ENCODE peak calls at places on chromosomes 16 and 17, in four cellular contexts. K, Y, M and W are unnamed samples.

GRCh38 chr17:40020146-40020545 is 4.9 kb downstream of the CSF3 start:
- DNase-seq in Y (no peak), K (no peak), M (no peak), W (no peak)

GRCh38 chr16:2711370-2712062 is 8.5 kb downstream of the PRSS27 start:
- DNase-seq in K (no peak), Y (no peak), M (no peak), W (no peak)

GRCh38 chr16:2527071-2527783 is 4.0 kb downstream of the CEMP1 start:
- DNase-seq in Y (no peak), K (no peak), M (no peak), W (no peak)

GRCh38 chr17:16652847-16653366 is 743 bp downstream of the ZNF624 start:
- DNase-seq in Y (no peak), K (no peak), M (no peak), W (peak)

GRCh38 chr17:57463103-57463885 is 207.0 kb downstream of the MSI2 start:
- DNase-seq in M (no peak), Y (peak), K (peak), W (peak)

GRCh38 chr17:16261049-16261448 is 44.0 kb downstream of the PIGL start:
- DNase-seq in K (no peak), M (no peak), Y (no peak), W (no peak)

GRCh38 chr17:66647391-66647983 is 187.4 kb upstream of the CACNG5 start:
- DNase-seq in K (no peak), Y (no peak), M (no peak), W (no peak)

GRCh38 chr16:56109205-56109604 is 82.1 kb upstream of the GNAO1 start:
- DNase-seq in M (no peak), Y (no peak), K (no peak), W (no peak)

GRCh38 chr17:55735784-55736405 is 13.2 kb upstream of the TMEM100 start:
- DNase-seq in M (peak), Y (peak), K (peak), W (peak)

GRCh38 chr17:50053654-50053960 is 2.3 kb upstream of the ITGA3 start:
- DNase-seq in Y (no peak), K (no peak), M (no peak), W (no peak)

GRCh38 chr16:83248735-83249469 is 558.9 kb upstream of the HSBP1 start:
- DNase-seq in M (no peak), K (peak), Y (peak), W (no peak)

GRCh38 chr16:12801511-12802042 is 2.1 kb downstream of the CPPED1 start:
- DNase-seq in K (peak), Y (peak), M (peak), W (peak)

GRCh38 chr16:47308601-47309000 is 152.3 kb downstream of the ITFG1 start:
- DNase-seq in Y (no peak), K (no peak), M (no peak), W (no peak)

GRCh38 chr16:54783226-54783625 is 147.4 kb upstream of the IRX5 start:
- DNase-seq in M (no peak), K (no peak), Y (no peak), W (no peak)

GRCh38 chr17:79216391-79216790 is 141.8 kb downstream of the ENGASE start:
- DNase-seq in K (no peak), Y (no peak), M (no peak), W (no peak)
- TF ChIP-seq CTCF in K (no peak), Y (no peak), M (no peak), W (no peak)

GRCh38 chr17:68613739-68614298 is 12.7 kb upstream of the FAM20A start:
- DNase-seq in K (no peak), Y (peak), M (peak), W (peak)
- TF ChIP-seq CTCF in K (peak), Y (peak), M (no peak), W (peak)

GRCh38 chr17:45233423-45233924 is 11.8 kb downstream of the FMNL1 start:
- DNase-seq in Y (no peak), K (no peak), M (no peak), W (no peak)

GRCh38 chr17:45237686-45238085 is 16.0 kb downstream of the FMNL1 start:
- DNase-seq in M (no peak), Y (no peak), K (no peak), W (no peak)

GRCh38 chr17:45236002-45236606 is 14.4 kb downstream of the FMNL1 start:
- DNase-seq in M (no peak), Y (no peak), K (no peak), W (no peak)

GRCh38 chr17:45234641-45235040 is 13.0 kb downstream of the FMNL1 start:
- DNase-seq in M (no peak), Y (no peak), K (no peak), W (peak)

GRCh38 chr17:45235071-45236001 is 13.7 kb downstream of the FMNL1 start:
- DNase-seq in Y (peak), M (peak), K (peak), W (peak)
- TF ChIP-seq CTCF in Y (peak), M (peak), K (peak), W (peak)

GRCh38 chr17:64155751-64156544 is 26.0 kb upstream of the ERN1 start:
- DNase-seq in K (no peak), Y (peak), M (peak), W (no peak)
- TF ChIP-seq CTCF in K (no peak), Y (peak), M (no peak), W (no peak)